ENCODE peak calls at places on chromosome 18, in eight cellular contexts. One of them, this sample, is unnamed.

GRCh38 chr18:76456823-76457222 is 38.2 kb downstream of the ZNF516 start:
- DNase-seq in GM12865: peak
- DNase-seq in HepG2: no peak
- DNase-seq in endothelial cell: no peak
- DNase-seq in NCI-H1417: no peak
- DNase-seq in glutamatergic neuron: no peak
- DNase-seq in cardiac fibroblast: no peak
- DNase-seq in HAP-1: no peak
- DNase-seq in this sample: no peak

GRCh38 chr18:8948471-8949149 is 153.9 kb upstream of the NDUFV2 start:
- DNase-seq in GM12865: no peak
- DNase-seq in HepG2: no peak
- DNase-seq in endothelial cell: no peak
- DNase-seq in NCI-H1417: no peak
- DNase-seq in glutamatergic neuron: no peak
- DNase-seq in cardiac fibroblast: peak
- DNase-seq in HAP-1: no peak
- DNase-seq in this sample: no peak

GRCh38 chr18:77096031-77096371 is 36.6 kb downstream of the MBP start:
- DNase-seq in GM12865: no peak
- DNase-seq in HepG2: no peak
- DNase-seq in endothelial cell: no peak
- DNase-seq in NCI-H1417: no peak
- DNase-seq in glutamatergic neuron: no peak
- DNase-seq in cardiac fibroblast: no peak
- DNase-seq in HAP-1: no peak
- DNase-seq in this sample: no peak

GRCh38 chr18:2910751-2911425 is 64.1 kb downstream of the EMILIN2 start:
- DNase-seq in GM12865: no peak
- DNase-seq in HepG2: no peak
- DNase-seq in endothelial cell: no peak
- DNase-seq in NCI-H1417: no peak
- DNase-seq in glutamatergic neuron: no peak
- DNase-seq in cardiac fibroblast: no peak
- DNase-seq in HAP-1: no peak
- DNase-seq in this sample: no peak

GRCh38 chr18:55912071-55912470 is 324.1 kb upstream of the TCF4 start:
- DNase-seq in GM12865: no peak
- DNase-seq in HepG2: no peak
- DNase-seq in endothelial cell: no peak
- DNase-seq in NCI-H1417: peak
- DNase-seq in glutamatergic neuron: no peak
- DNase-seq in cardiac fibroblast: peak
- DNase-seq in HAP-1: no peak
- DNase-seq in this sample: no peak

GRCh38 chr18:50183556-50183955 is 11.4 kb downstream of the MYO5B start:
- DNase-seq in GM12865: peak
- DNase-seq in HepG2: peak
- DNase-seq in endothelial cell: no peak
- DNase-seq in NCI-H1417: peak
- DNase-seq in glutamatergic neuron: no peak
- DNase-seq in cardiac fibroblast: no peak
- DNase-seq in HAP-1: no peak
- DNase-seq in this sample: no peak

GRCh38 chr18:44411277-44411900 is 269.3 kb upstream of the SETBP1 start:
- DNase-seq in GM12865: no peak
- DNase-seq in HepG2: no peak
- DNase-seq in endothelial cell: no peak
- DNase-seq in NCI-H1417: no peak
- DNase-seq in glutamatergic neuron: no peak
- DNase-seq in cardiac fibroblast: no peak
- DNase-seq in HAP-1: no peak
- DNase-seq in this sample: no peak

GRCh38 chr18:55088000-55088401 is 128.7 kb upstream of the CCDC68 start:
- DNase-seq in GM12865: no peak
- DNase-seq in HepG2: no peak
- DNase-seq in endothelial cell: no peak
- DNase-seq in NCI-H1417: no peak
- DNase-seq in glutamatergic neuron: no peak
- DNase-seq in cardiac fibroblast: no peak
- DNase-seq in HAP-1: no peak
- DNase-seq in this sample: no peak

GRCh38 chr18:9328776-9329175 is 5.8 kb upstream of the TWSG1 start:
- DNase-seq in GM12865: no peak
- DNase-seq in HepG2: no peak
- DNase-seq in endothelial cell: no peak
- DNase-seq in NCI-H1417: no peak
- DNase-seq in glutamatergic neuron: no peak
- DNase-seq in cardiac fibroblast: no peak
- DNase-seq in HAP-1: no peak
- DNase-seq in this sample: no peak

GRCh38 chr18:10406172-10406663 is 48.2 kb upstream of the APCDD1 start:
- DNase-seq in GM12865: no peak
- DNase-seq in HepG2: no peak
- DNase-seq in endothelial cell: no peak
- DNase-seq in NCI-H1417: no peak
- DNase-seq in glutamatergic neuron: no peak
- DNase-seq in cardiac fibroblast: no peak
- DNase-seq in HAP-1: no peak
- DNase-seq in this sample: peak

GRCh38 chr18:64037812-64038414 is 68.0 kb downstream of the SERPINB8 start:
- DNase-seq in GM12865: peak
- DNase-seq in HepG2: peak
- DNase-seq in endothelial cell: no peak
- DNase-seq in NCI-H1417: peak
- DNase-seq in glutamatergic neuron: no peak
- DNase-seq in cardiac fibroblast: peak
- DNase-seq in HAP-1: peak
- DNase-seq in this sample: peak

GRCh38 chr18:159037-159652 is 788 bp downstream of the USP14 start:
- DNase-seq in GM12865: peak
- DNase-seq in HepG2: peak
- DNase-seq in endothelial cell: no peak
- DNase-seq in NCI-H1417: no peak
- DNase-seq in glutamatergic neuron: no peak
- DNase-seq in cardiac fibroblast: peak
- DNase-seq in HAP-1: peak
- DNase-seq in this sample: peak

GRCh38 chr18:62281684-62282083 is 43.4 kb upstream of the TNFRSF11A start:
- DNase-seq in GM12865: no peak
- DNase-seq in HepG2: no peak
- DNase-seq in endothelial cell: no peak
- DNase-seq in NCI-H1417: no peak
- DNase-seq in glutamatergic neuron: no peak
- DNase-seq in cardiac fibroblast: peak
- DNase-seq in HAP-1: no peak
- DNase-seq in this sample: no peak

GRCh38 chr18:68725341-68725740 is 10.4 kb upstream of the TMX3 start:
- DNase-seq in GM12865: no peak
- DNase-seq in HepG2: no peak
- DNase-seq in endothelial cell: no peak
- DNase-seq in NCI-H1417: no peak
- DNase-seq in glutamatergic neuron: no peak
- DNase-seq in cardiac fibroblast: no peak
- DNase-seq in HAP-1: no peak
- DNase-seq in this sample: no peak

GRCh38 chr18:29147944-29148343 is 971.0 kb upstream of the CDH2 start:
- DNase-seq in GM12865: no peak
- DNase-seq in HepG2: no peak
- DNase-seq in endothelial cell: no peak
- DNase-seq in NCI-H1417: no peak
- DNase-seq in glutamatergic neuron: no peak
- DNase-seq in cardiac fibroblast: peak
- DNase-seq in HAP-1: peak
- DNase-seq in this sample: peak

GRCh38 chr18:55141318-55141717 is 182.1 kb upstream of the CCDC68 start:
- DNase-seq in GM12865: no peak
- DNase-seq in HepG2: no peak
- DNase-seq in endothelial cell: no peak
- DNase-seq in NCI-H1417: no peak
- DNase-seq in glutamatergic neuron: no peak
- DNase-seq in cardiac fibroblast: no peak
- DNase-seq in HAP-1: no peak
- DNase-seq in this sample: no peak

GRCh38 chr18:32919799-32920198 is 147.0 kb upstream of the KLHL14 start:
- DNase-seq in GM12865: peak
- DNase-seq in HepG2: peak
- DNase-seq in endothelial cell: peak
- DNase-seq in NCI-H1417: peak
- DNase-seq in glutamatergic neuron: peak
- DNase-seq in cardiac fibroblast: no peak
- DNase-seq in HAP-1: peak
- DNase-seq in this sample: peak

GRCh38 chr18:23138470-23138869 is 3.2 kb downstream of the CABLES1 start:
- DNase-seq in GM12865: no peak
- DNase-seq in HepG2: no peak
- DNase-seq in endothelial cell: no peak
- DNase-seq in NCI-H1417: peak
- DNase-seq in glutamatergic neuron: no peak
- DNase-seq in cardiac fibroblast: no peak
- DNase-seq in HAP-1: no peak
- DNase-seq in this sample: peak

GRCh38 chr18:48136051-48136543 is 205.6 kb upstream of the SMAD2 start:
- DNase-seq in GM12865: no peak
- DNase-seq in HepG2: no peak
- DNase-seq in endothelial cell: peak
- DNase-seq in NCI-H1417: peak
- DNase-seq in glutamatergic neuron: peak
- DNase-seq in cardiac fibroblast: no peak
- DNase-seq in HAP-1: no peak
- DNase-seq in this sample: peak

GRCh38 chr18:52287151-52287550 is 52.8 kb upstream of the DCC start:
- DNase-seq in GM12865: no peak
- DNase-seq in HepG2: no peak
- DNase-seq in endothelial cell: no peak
- DNase-seq in NCI-H1417: no peak
- DNase-seq in glutamatergic neuron: no peak
- DNase-seq in cardiac fibroblast: peak
- DNase-seq in HAP-1: no peak
- DNase-seq in this sample: no peak

GRCh38 chr18:32968228-32968627 is 195.4 kb upstream of the KLHL14 start:
- DNase-seq in GM12865: no peak
- DNase-seq in HepG2: no peak
- DNase-seq in endothelial cell: no peak
- DNase-seq in NCI-H1417: no peak
- DNase-seq in glutamatergic neuron: no peak
- DNase-seq in cardiac fibroblast: peak
- DNase-seq in HAP-1: no peak
- DNase-seq in this sample: no peak

GRCh38 chr18:48019557-48019956 is 89.1 kb upstream of the SMAD2 start:
- DNase-seq in GM12865: no peak
- DNase-seq in HepG2: no peak
- DNase-seq in endothelial cell: no peak
- DNase-seq in NCI-H1417: no peak
- DNase-seq in glutamatergic neuron: no peak
- DNase-seq in cardiac fibroblast: no peak
- DNase-seq in HAP-1: no peak
- DNase-seq in this sample: peak

GRCh38 chr18:629303-630150 is 27.9 kb upstream of the TYMS start:
- DNase-seq in GM12865: no peak
- DNase-seq in HepG2: no peak
- DNase-seq in endothelial cell: no peak
- DNase-seq in NCI-H1417: no peak
- DNase-seq in glutamatergic neuron: no peak
- DNase-seq in cardiac fibroblast: no peak
- DNase-seq in HAP-1: no peak
- DNase-seq in this sample: no peak

GRCh38 chr18:28065031-28065792 is 111.7 kb downstream of the CDH2 start:
- DNase-seq in GM12865: no peak
- DNase-seq in HepG2: peak
- DNase-seq in endothelial cell: no peak
- DNase-seq in NCI-H1417: no peak
- DNase-seq in glutamatergic neuron: no peak
- DNase-seq in cardiac fibroblast: peak
- DNase-seq in HAP-1: peak
- DNase-seq in this sample: no peak

GRCh38 chr18:62625019-62625418 is 90.3 kb upstream of the PHLPP1 start:
- DNase-seq in GM12865: no peak
- DNase-seq in HepG2: no peak
- DNase-seq in endothelial cell: no peak
- DNase-seq in NCI-H1417: no peak
- DNase-seq in glutamatergic neuron: no peak
- DNase-seq in cardiac fibroblast: peak
- DNase-seq in HAP-1: peak
- DNase-seq in this sample: no peak

GRCh38 chr18:25349131-25349925 is 2.6 kb downstream of the ZNF521 start:
- DNase-seq in GM12865: no peak
- DNase-seq in HepG2: no peak
- DNase-seq in endothelial cell: peak
- DNase-seq in NCI-H1417: peak
- DNase-seq in glutamatergic neuron: peak
- DNase-seq in cardiac fibroblast: peak
- DNase-seq in HAP-1: no peak
- DNase-seq in this sample: no peak

GRCh38 chr18:77077836-77078456 is 54.6 kb downstream of the MBP start:
- DNase-seq in GM12865: no peak
- DNase-seq in HepG2: no peak
- DNase-seq in endothelial cell: no peak
- DNase-seq in NCI-H1417: no peak
- DNase-seq in glutamatergic neuron: no peak
- DNase-seq in cardiac fibroblast: no peak
- DNase-seq in HAP-1: no peak
- DNase-seq in this sample: no peak

GRCh38 chr18:7918696-7919095 is 351.6 kb downstream of the PTPRM start:
- DNase-seq in GM12865: no peak
- DNase-seq in HepG2: no peak
- DNase-seq in endothelial cell: no peak
- DNase-seq in NCI-H1417: no peak
- DNase-seq in glutamatergic neuron: no peak
- DNase-seq in cardiac fibroblast: no peak
- DNase-seq in HAP-1: no peak
- DNase-seq in this sample: no peak

GRCh38 chr18:9643549-9643948 is 29.2 kb upstream of the PPP4R1 start:
- DNase-seq in GM12865: no peak
- DNase-seq in HepG2: peak
- DNase-seq in endothelial cell: no peak
- DNase-seq in NCI-H1417: no peak
- DNase-seq in glutamatergic neuron: no peak
- DNase-seq in cardiac fibroblast: peak
- DNase-seq in HAP-1: peak
- DNase-seq in this sample: no peak

GRCh38 chr18:62611395-62612241 is 88.8 kb downstream of the ZCCHC2 start:
- DNase-seq in GM12865: no peak
- DNase-seq in HepG2: no peak
- DNase-seq in endothelial cell: no peak
- DNase-seq in NCI-H1417: no peak
- DNase-seq in glutamatergic neuron: no peak
- DNase-seq in cardiac fibroblast: peak
- DNase-seq in HAP-1: no peak
- DNase-seq in this sample: no peak

GRCh38 chr18:33212363-33212762 is 228.2 kb downstream of the CCDC178 start:
- DNase-seq in GM12865: no peak
- DNase-seq in HepG2: no peak
- DNase-seq in endothelial cell: no peak
- DNase-seq in NCI-H1417: peak
- DNase-seq in glutamatergic neuron: no peak
- DNase-seq in cardiac fibroblast: no peak
- DNase-seq in HAP-1: no peak
- DNase-seq in this sample: peak

GRCh38 chr18:28792404-28793103 is 615.6 kb upstream of the CDH2 start:
- DNase-seq in GM12865: no peak
- DNase-seq in HepG2: no peak
- DNase-seq in endothelial cell: no peak
- DNase-seq in NCI-H1417: no peak
- DNase-seq in glutamatergic neuron: no peak
- DNase-seq in cardiac fibroblast: no peak
- DNase-seq in HAP-1: no peak
- DNase-seq in this sample: no peak

GRCh38 chr18:36628435-36629094 is 200.2 kb downstream of the TPGS2 start:
- DNase-seq in GM12865: no peak
- DNase-seq in HepG2: peak
- DNase-seq in endothelial cell: no peak
- DNase-seq in NCI-H1417: no peak
- DNase-seq in glutamatergic neuron: no peak
- DNase-seq in cardiac fibroblast: peak
- DNase-seq in HAP-1: no peak
- DNase-seq in this sample: no peak

GRCh38 chr18:77948571-77948970 is 698.9 kb downstream of the GALR1 start:
- DNase-seq in GM12865: no peak
- DNase-seq in HepG2: no peak
- DNase-seq in endothelial cell: no peak
- DNase-seq in NCI-H1417: no peak
- DNase-seq in glutamatergic neuron: no peak
- DNase-seq in cardiac fibroblast: no peak
- DNase-seq in HAP-1: no peak
- DNase-seq in this sample: peak

This sample was measured in NCI-H146.